ENCODE peak calls at places on chromosomes 13 and 19, in six cellular contexts. D, G, S, K, M and F are unnamed samples.

GRCh38 chr13:74040200-74040599 is 94.0 kb downstream of the KLF12 start:
- DNase-seq in S (peak; percentile 31), M (peak; percentile 27), G (no peak), D (peak; percentile 28), K (peak; percentile 51), F (no peak)

GRCh38 chr13:24742294-24742693 is 21.7 kb upstream of the RNF17 start:
- DNase-seq in K (no peak), G (no peak), D (no peak), S (no peak), M (no peak), F (no peak)

GRCh38 chr19:46716013-46716671 is 772 bp downstream of the PRKD2 start:
- DNase-seq in S (no peak), M (peak; percentile 51), K (peak; percentile 55), G (no peak), D (no peak), F (no peak)

GRCh38 chr19:14300281-14300680 is 81.0 kb upstream of the ADGRE5 start:
- DNase-seq in G (no peak), D (no peak), K (no peak), M (no peak), S (no peak), F (no peak)

GRCh38 chr19:41324921-41325639 is 15.1 kb downstream of the CCDC97 start:
- DNase-seq in K (peak; percentile 49), M (peak; percentile 62), D (peak; percentile 81), G (peak; percentile 82), S (peak; percentile 55), F (no peak)

GRCh38 chr19:40389404-40390083 is 437 bp downstream of the HIPK4 start:
- DNase-seq in S (no peak), K (no peak), D (no peak), M (no peak), G (no peak), F (no peak)

GRCh38 chr19:15251749-15252397 is 19.6 kb upstream of the EPHX3 start:
- DNase-seq in G (peak; percentile 94), D (peak; percentile 92), K (peak; percentile 74), M (peak; percentile 66), S (peak; percentile 55), F (peak; percentile 31)

GRCh38 chr19:39409886-39410619 is 2.4 kb upstream of the PLEKHG2 start:
- DNase-seq in S (no peak), G (no peak), M (peak; percentile 74), D (peak; percentile 67), K (no peak), F (no peak)

GRCh38 chr13:101465877-101466276 is 13.4 kb downstream of the ITGBL1 start:
- DNase-seq in K (no peak), S (peak; percentile 72), D (no peak), M (no peak), G (peak; percentile 61), F (no peak)

GRCh38 chr13:78409172-78409571 is 194.2 kb downstream of the POU4F1 start:
- DNase-seq in M (no peak), D (no peak), G (no peak), S (no peak), K (no peak), F (no peak)

GRCh38 chr19:16084067-16084685 is 7.9 kb downstream of the TPM4 start:
- DNase-seq in D (no peak), G (no peak), K (no peak), M (no peak), S (no peak), F (no peak)

GRCh38 chr19:41362143-41362847 is 1.7 kb downstream of the B9D2 start:
- DNase-seq in G (no peak), D (no peak), S (peak; percentile 24), K (no peak), M (no peak), F (no peak)

GRCh38 chr19:51107406-51108065 is 673 bp downstream of the CTU1 start:
- DNase-seq in G (peak; percentile 26), D (peak; percentile 25), K (no peak), S (peak; percentile 40), M (no peak), F (peak; percentile 31)

GRCh38 chr19:42280761-42281174 is 11.7 kb downstream of the CIC start:
- DNase-seq in K (no peak), G (no peak), D (no peak), M (no peak), S (no peak), F (peak; percentile 50)

GRCh38 chr19:53977991-53978731 is 13.3 kb upstream of the CACNG6 start:
- DNase-seq in G (peak; percentile 63), D (peak; percentile 91), S (peak; percentile 44), M (peak; percentile 31), K (peak; percentile 90), F (peak; percentile 26)

GRCh38 chr13:80001510-80001842 is 339.4 kb downstream of the SPRY2 start:
- DNase-seq in K (no peak), M (no peak), D (no peak), S (no peak), G (no peak), F (no peak)

GRCh38 chr19:8846819-8847218 is 14.6 kb downstream of the MBD3L1 start:
- DNase-seq in S (no peak), K (no peak), G (no peak), D (no peak), M (no peak), F (no peak)

GRCh38 chr13:43698743-43699142 is 88.0 kb downstream of the ENOX1 start:
- DNase-seq in K (no peak), S (no peak), D (peak; percentile 36), G (peak; percentile 24), M (no peak), F (no peak)

GRCh38 chr19:40739871-40740703 is 10.2 kb downstream of the ACTMAP start:
- DNase-seq in K (no peak), M (no peak), S (no peak), D (no peak), G (no peak), F (no peak)

GRCh38 chr13:33069365-33069764 is 53.1 kb downstream of the KL start:
- DNase-seq in K (no peak), D (no peak), S (peak; percentile 26), G (no peak), M (no peak), F (no peak)

GRCh38 chr13:40446365-40446764 is 220.1 kb downstream of the FOXO1 start:
- DNase-seq in M (no peak), G (no peak), K (no peak), D (no peak), S (no peak), F (no peak)

GRCh38 chr13:33992891-33993336 is 175.0 kb downstream of the RFC3 start:
- DNase-seq in M (no peak), G (no peak), K (no peak), S (no peak), D (no peak), F (no peak)

GRCh38 chr19:51531349-51532315 is at the start of gene SIGLEC6:
- DNase-seq in S (no peak), K (no peak), G (no peak), D (no peak), M (no peak), F (no peak)

GRCh38 chr19:14772467-14772866 is 5.9 kb downstream of the ADGRE2 start:
- DNase-seq in D (no peak), K (no peak), M (no peak), G (no peak), S (no peak), F (no peak)

GRCh38 chr19:30711296-30711695 is 339.1 kb downstream of the ZNF536 start:
- DNase-seq in G (no peak), K (no peak), M (no peak), D (no peak), S (no peak), F (no peak)

GRCh38 chr19:13172335-13173128 is 22.3 kb downstream of the IER2 start:
- DNase-seq in G (peak; percentile 85), D (peak; percentile 84), S (peak; percentile 98), M (peak; percentile 86), K (peak; percentile 59), F (peak; percentile 90)

GRCh38 chr19:38252385-38252784 is 3.8 kb downstream of the PPP1R14A start:
- DNase-seq in S (no peak), K (no peak), D (no peak), G (no peak), M (no peak), F (no peak)

GRCh38 chr19:4914736-4915501 is 5.6 kb downstream of the UHRF1 start:
- DNase-seq in M (no peak), S (peak; percentile 98), K (no peak), D (peak; percentile 90), G (peak; percentile 76), F (no peak)

GRCh38 chr13:113753171-113753570 is 5.9 kb upstream of the TMEM255B start:
- DNase-seq in G (no peak), M (no peak), D (no peak), S (no peak), K (no peak), F (no peak)

GRCh38 chr13:36509369-36509768 is 77.1 kb downstream of the CCNA1 start:
- DNase-seq in G (no peak), S (peak; percentile 22), K (no peak), D (no peak), M (no peak), F (no peak)

GRCh38 chr13:25806304-25806974 is 245.4 kb downstream of the SHISA2 start:
- DNase-seq in M (no peak), K (no peak), D (peak; percentile 9), G (no peak), S (peak; percentile 61), F (no peak)

GRCh38 chr13:110907951-110908898 is 6.6 kb downstream of the ANKRD10 start:
- DNase-seq in K (no peak), D (no peak), S (peak; percentile 94), G (no peak), M (peak; percentile 75), F (no peak)
- TF ChIP-seq CTCF in K (no peak), D (no peak), S (no peak), G (no peak), M (no peak), F (no peak)

DNA sequence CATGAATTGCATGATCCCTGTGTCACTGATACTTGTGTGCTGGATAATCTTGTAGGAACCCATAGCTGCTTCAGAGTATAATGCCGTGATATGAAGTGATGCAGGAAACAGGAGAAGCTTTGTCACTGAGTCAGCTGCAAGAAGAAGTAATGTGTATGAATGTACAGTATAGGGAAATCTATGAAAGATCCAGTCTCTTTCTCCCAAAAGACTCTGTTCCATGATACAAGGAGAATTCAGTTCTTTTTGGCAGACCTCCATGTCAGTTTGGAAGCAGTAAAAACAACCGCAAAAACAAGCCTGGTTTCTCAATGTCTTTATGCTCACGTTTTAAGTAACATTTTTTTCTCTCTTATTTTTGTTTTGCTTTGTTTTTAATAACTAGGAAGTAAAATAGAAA is 33.9 kb downstream of the PCDH17 start:
- DNase-seq in G (no peak), M (no peak), K (no peak), S (no peak), D (no peak), F (no peak)
- TF ChIP-seq CTCF in G (no peak), M (no peak), K (no peak), S (no peak), D (no peak), F (no peak)

GRCh38 chr19:49915271-49915670 is 13.7 kb upstream of the ATF5 start:
- DNase-seq in K (no peak), S (no peak), D (no peak), M (no peak), G (no peak), F (no peak)
- TF ChIP-seq CTCF in K (peak; percentile 15), S (peak; percentile 46), D (peak; percentile 35), M (no peak), G (peak; percentile 58), F (no peak)

DNA sequence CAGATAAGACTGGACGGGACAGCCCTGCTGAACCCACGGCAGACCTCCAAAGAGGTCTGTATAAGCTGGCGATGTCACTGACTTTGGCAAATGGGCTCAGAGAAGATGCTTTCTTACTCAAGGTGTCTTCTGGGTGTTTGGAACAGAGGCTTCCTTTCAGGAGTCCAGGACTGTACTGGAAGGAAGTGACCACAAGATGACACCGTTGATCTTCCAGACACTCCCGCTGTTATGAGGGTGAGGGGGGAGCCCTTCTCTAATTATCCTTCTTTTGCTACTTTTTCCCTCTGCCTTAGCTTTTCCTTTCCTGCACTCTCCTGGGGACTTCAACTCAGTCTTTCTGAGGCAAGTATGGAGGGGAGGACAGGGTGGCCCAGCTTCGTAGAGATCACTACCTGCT is 65.2 kb upstream of the ZNF599 start:
- DNase-seq in S (peak; percentile 12), M (no peak), D (no peak), K (no peak), G (no peak), F (no peak)
- TF ChIP-seq CTCF in S (peak; percentile 32), M (no peak), D (no peak), K (no peak), G (no peak), F (no peak)